ENCODE peak calls at places on chromosomes 16 and 17, in six cellular contexts. One of them, this sample, is unnamed.

GRCh38 chr17:7293131-7293557 is 1.3 kb downstream of the YBX2 start:
- DNase-seq in GM23338: no peak
- DNase-seq in HCT116: no peak
- DNase-seq in transverse colon: no peak
- DNase-seq in GM12878: no peak
- DNase-seq in stomach: no peak
- DNase-seq in this sample: no peak

GRCh38 chr16:30839523-30840227 is 52.7 kb upstream of the ZNF629 start:
- DNase-seq in transverse colon: peak
- DNase-seq in GM12878: no peak
- DNase-seq in stomach: peak
- DNase-seq in GM23338: peak
- DNase-seq in HCT116: no peak
- DNase-seq in this sample: no peak

GRCh38 chr17:61317779-61318178 is 81.9 kb upstream of the TBX2 start:
- DNase-seq in HCT116: no peak
- DNase-seq in GM23338: no peak
- DNase-seq in transverse colon: no peak
- DNase-seq in GM12878: no peak
- DNase-seq in stomach: no peak
- DNase-seq in this sample: no peak

GRCh38 chr17:18248300-18248731 is 10.2 kb downstream of the FLII start:
- DNase-seq in HCT116: no peak
- DNase-seq in GM12878: no peak
- DNase-seq in GM23338: peak
- DNase-seq in transverse colon: peak
- DNase-seq in stomach: peak
- DNase-seq in this sample: peak

GRCh38 chr17:49108318-49108717 is 24.3 kb upstream of the B4GALNT2 start:
- DNase-seq in transverse colon: no peak
- DNase-seq in GM23338: peak
- DNase-seq in HCT116: no peak
- DNase-seq in GM12878: no peak
- DNase-seq in stomach: peak
- DNase-seq in this sample: no peak

GRCh38 chr16:16890964-16891363 is 512.0 kb downstream of the NPIPA7 start:
- DNase-seq in GM23338: peak
- DNase-seq in GM12878: no peak
- DNase-seq in stomach: no peak
- DNase-seq in HCT116: peak
- DNase-seq in transverse colon: no peak
- DNase-seq in this sample: no peak

GRCh38 chr16:57623251-57624043 is 5.0 kb upstream of the ADGRG1 start:
- DNase-seq in HCT116: peak
- DNase-seq in stomach: peak
- DNase-seq in transverse colon: peak
- DNase-seq in GM12878: no peak
- DNase-seq in GM23338: peak
- DNase-seq in this sample: no peak

GRCh38 chr17:45739786-45740185 is 44.3 kb upstream of the CRHR1 start:
- DNase-seq in HCT116: no peak
- DNase-seq in transverse colon: no peak
- DNase-seq in GM23338: no peak
- DNase-seq in stomach: no peak
- DNase-seq in GM12878: no peak
- DNase-seq in this sample: no peak

GRCh38 chr17:62672957-62673356 is 45.5 kb downstream of the MRC2 start:
- DNase-seq in GM23338: no peak
- DNase-seq in HCT116: no peak
- DNase-seq in transverse colon: no peak
- DNase-seq in GM12878: no peak
- DNase-seq in stomach: no peak
- DNase-seq in this sample: no peak

GRCh38 chr16:56849690-56850680 is 15.0 kb upstream of the SLC12A3 start:
- DNase-seq in GM12878: no peak
- DNase-seq in transverse colon: no peak
- DNase-seq in stomach: no peak
- DNase-seq in HCT116: no peak
- DNase-seq in GM23338: no peak
- DNase-seq in this sample: no peak

GRCh38 chr17:76124582-76125390 is 16.3 kb downstream of the FOXJ1 start:
- DNase-seq in GM12878: no peak
- DNase-seq in GM23338: peak
- DNase-seq in HCT116: no peak
- DNase-seq in transverse colon: no peak
- DNase-seq in stomach: no peak
- DNase-seq in this sample: peak

GRCh38 chr16:3088450-3088849 is 10.6 kb downstream of the ZSCAN10 start:
- DNase-seq in GM23338: no peak
- DNase-seq in GM12878: no peak
- DNase-seq in transverse colon: no peak
- DNase-seq in HCT116: no peak
- DNase-seq in stomach: no peak
- DNase-seq in this sample: no peak

GRCh38 chr16:31274831-31275816 is 15.3 kb downstream of the ITGAM start:
- DNase-seq in HCT116: no peak
- DNase-seq in GM12878: no peak
- DNase-seq in GM23338: no peak
- DNase-seq in transverse colon: no peak
- DNase-seq in stomach: no peak
- DNase-seq in this sample: no peak

GRCh38 chr17:50661795-50662391 is 27.2 kb downstream of the ABCC3 start:
- DNase-seq in GM23338: peak
- DNase-seq in HCT116: peak
- DNase-seq in GM12878: no peak
- DNase-seq in stomach: peak
- DNase-seq in transverse colon: peak
- DNase-seq in this sample: no peak

GRCh38 chr16:49085689-49086088 is 195.9 kb downstream of the CBLN1 start:
- DNase-seq in stomach: no peak
- DNase-seq in GM12878: no peak
- DNase-seq in GM23338: no peak
- DNase-seq in transverse colon: no peak
- DNase-seq in HCT116: no peak
- DNase-seq in this sample: no peak

GRCh38 chr17:29710891-29711418 is 88.2 kb upstream of the CORO6 start:
- DNase-seq in stomach: no peak
- DNase-seq in transverse colon: no peak
- DNase-seq in GM23338: no peak
- DNase-seq in GM12878: no peak
- DNase-seq in HCT116: no peak
- DNase-seq in this sample: no peak

GRCh38 chr16:63527404-63527803 is 1491.2 kb upstream of the CDH8 start:
- DNase-seq in transverse colon: no peak
- DNase-seq in GM23338: no peak
- DNase-seq in stomach: no peak
- DNase-seq in HCT116: no peak
- DNase-seq in GM12878: no peak
- DNase-seq in this sample: no peak

GRCh38 chr16:1794908-1795666 is 1.6 kb upstream of the IGFALS start:
- DNase-seq in HCT116: no peak
- DNase-seq in GM12878: no peak
- DNase-seq in GM23338: no peak
- DNase-seq in stomach: no peak
- DNase-seq in transverse colon: no peak
- DNase-seq in this sample: no peak

GRCh38 chr17:15236281-15237105 is 28.6 kb downstream of the PMP22 start:
- DNase-seq in HCT116: no peak
- DNase-seq in stomach: no peak
- DNase-seq in GM12878: no peak
- DNase-seq in GM23338: no peak
- DNase-seq in transverse colon: no peak
- DNase-seq in this sample: no peak

GRCh38 chr17:66564992-66565465 is 262.6 kb downstream of the PRKCA start:
- DNase-seq in HCT116: no peak
- DNase-seq in GM23338: peak
- DNase-seq in transverse colon: no peak
- DNase-seq in GM12878: no peak
- DNase-seq in stomach: no peak
- DNase-seq in this sample: no peak

GRCh38 chr17:29120439-29120838 is 59.8 kb downstream of the MYO18A start:
- DNase-seq in stomach: no peak
- DNase-seq in GM23338: no peak
- DNase-seq in transverse colon: no peak
- DNase-seq in HCT116: no peak
- DNase-seq in GM12878: no peak
- DNase-seq in this sample: no peak

GRCh38 chr17:5883775-5884665 is 186.2 kb upstream of the WSCD1 start:
- DNase-seq in GM23338: no peak
- DNase-seq in stomach: no peak
- DNase-seq in GM12878: no peak
- DNase-seq in transverse colon: no peak
- DNase-seq in HCT116: no peak
- DNase-seq in this sample: no peak

GRCh38 chr16:17416461-17417221 is 54.1 kb downstream of the XYLT1 start:
- DNase-seq in HCT116: no peak
- DNase-seq in GM12878: peak
- DNase-seq in stomach: no peak
- DNase-seq in GM23338: peak
- DNase-seq in transverse colon: peak
- DNase-seq in this sample: peak

GRCh38 chr17:58344791-58345157 is 7.2 kb downstream of the SUPT4H1 start:
- DNase-seq in GM12878: peak
- DNase-seq in transverse colon: no peak
- DNase-seq in GM23338: no peak
- DNase-seq in stomach: no peak
- DNase-seq in HCT116: no peak
- DNase-seq in this sample: peak

DNA sequence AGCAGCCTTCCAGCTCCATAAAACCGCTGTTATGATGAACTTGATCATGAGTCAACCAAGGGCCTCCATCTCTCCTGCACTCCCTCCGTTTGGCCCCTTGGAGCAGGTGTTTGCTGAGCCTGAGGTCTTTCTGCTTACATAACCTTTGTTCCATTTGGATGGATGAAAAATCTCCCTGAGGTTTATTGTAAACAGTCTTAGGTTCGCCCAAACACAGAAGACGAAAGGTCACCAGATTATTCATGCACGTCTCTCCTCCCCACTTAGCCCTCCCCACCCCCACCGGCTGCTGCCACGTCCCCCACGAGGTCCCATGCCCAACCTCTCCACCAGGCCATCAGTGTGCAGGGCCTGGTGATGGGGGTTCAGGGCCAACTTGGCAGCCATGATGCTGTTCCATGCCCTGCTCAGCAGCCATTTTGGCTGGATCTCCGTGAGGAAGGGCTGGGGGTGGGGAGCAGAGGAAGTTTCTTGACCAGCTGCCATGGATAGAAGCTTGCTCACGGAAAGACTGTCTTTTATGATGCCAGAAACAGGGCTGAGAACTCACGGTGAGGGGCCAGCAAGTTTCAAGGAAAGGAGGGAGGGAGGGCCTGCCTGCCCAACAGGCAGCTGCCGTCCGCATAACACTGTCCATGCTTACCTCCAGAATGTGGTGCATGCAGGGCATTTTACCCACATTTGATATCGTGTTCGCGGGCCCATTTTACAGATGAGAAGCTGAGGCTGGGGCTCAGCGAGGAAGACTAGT is 47.8 kb upstream of the FOXF1 start:
- DNase-seq in GM12878: no peak
- DNase-seq in stomach: no peak
- DNase-seq in HCT116: no peak
- DNase-seq in GM23338: no peak
- DNase-seq in transverse colon: peak
- DNase-seq in this sample: no peak
- TF ChIP-seq POLR2AphosphoS5 in GM12878: no peak
- TF ChIP-seq POLR2AphosphoS5 in stomach: peak
- TF ChIP-seq POLR2AphosphoS5 in HCT116: no peak
- TF ChIP-seq POLR2AphosphoS5 in GM23338: no peak
- TF ChIP-seq POLR2AphosphoS5 in transverse colon: peak
- TF ChIP-seq POLR2AphosphoS5 in this sample: no peak

GRCh38 chr16:81446318-81447275 is 2.0 kb downstream of the CMIP start:
- DNase-seq in GM12878: no peak
- DNase-seq in transverse colon: peak
- DNase-seq in GM23338: peak
- DNase-seq in HCT116: no peak
- DNase-seq in stomach: peak
- DNase-seq in this sample: peak
- TF ChIP-seq POLR2AphosphoS5 in GM12878: no peak
- TF ChIP-seq POLR2AphosphoS5 in transverse colon: no peak
- TF ChIP-seq POLR2AphosphoS5 in GM23338: no peak
- TF ChIP-seq POLR2AphosphoS5 in HCT116: no peak
- TF ChIP-seq POLR2AphosphoS5 in stomach: peak
- TF ChIP-seq POLR2AphosphoS5 in this sample: no peak

GRCh38 chr17:14207791-14208190 is 28.9 kb downstream of the CDRT15 start:
- DNase-seq in stomach: no peak
- DNase-seq in GM23338: no peak
- DNase-seq in GM12878: no peak
- DNase-seq in HCT116: no peak
- DNase-seq in transverse colon: no peak
- DNase-seq in this sample: no peak

GRCh38 chr17:14206891-14207290 is 29.8 kb downstream of the CDRT15 start:
- DNase-seq in GM23338: no peak
- DNase-seq in transverse colon: no peak
- DNase-seq in stomach: no peak
- DNase-seq in GM12878: no peak
- DNase-seq in HCT116: no peak
- DNase-seq in this sample: no peak

GRCh38 chr17:14211246-14211645 is 25.4 kb downstream of the CDRT15 start:
- DNase-seq in transverse colon: no peak
- DNase-seq in HCT116: no peak
- DNase-seq in GM23338: no peak
- DNase-seq in GM12878: no peak
- DNase-seq in stomach: no peak
- DNase-seq in this sample: no peak

GRCh38 chr17:14211778-14212177 is 24.9 kb downstream of the CDRT15 start:
- DNase-seq in stomach: peak
- DNase-seq in GM23338: peak
- DNase-seq in GM12878: no peak
- DNase-seq in transverse colon: no peak
- DNase-seq in HCT116: no peak
- DNase-seq in this sample: no peak

DNA sequence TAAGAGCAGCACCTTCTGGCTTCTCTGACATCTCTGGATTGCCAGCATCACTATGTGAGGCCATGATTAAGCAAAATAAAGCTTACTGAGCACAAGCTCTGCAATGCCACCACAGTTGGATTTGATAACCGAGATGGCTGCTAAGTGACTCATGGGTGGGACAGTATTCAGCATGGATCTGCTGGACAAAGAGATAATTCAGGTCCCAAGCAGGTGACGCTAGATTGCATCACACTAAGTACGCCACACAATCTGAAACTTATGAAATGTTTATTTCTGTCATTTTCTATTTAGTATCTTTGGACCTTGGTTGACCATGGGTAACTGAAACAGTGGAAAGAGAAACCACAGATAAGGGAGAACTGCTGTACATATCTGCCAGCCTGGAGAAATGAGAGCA is 27.4 kb downstream of the CDRT15 start:
- DNase-seq in transverse colon: no peak
- DNase-seq in GM23338: no peak
- DNase-seq in stomach: no peak
- DNase-seq in GM12878: no peak
- DNase-seq in HCT116: peak
- DNase-seq in this sample: no peak
- TF ChIP-seq POLR2AphosphoS5 in transverse colon: no peak
- TF ChIP-seq POLR2AphosphoS5 in GM23338: no peak
- TF ChIP-seq POLR2AphosphoS5 in stomach: no peak
- TF ChIP-seq POLR2AphosphoS5 in GM12878: no peak
- TF ChIP-seq POLR2AphosphoS5 in HCT116: no peak
- TF ChIP-seq POLR2AphosphoS5 in this sample: no peak

GRCh38 chr17:16383216-16383615 is 2.3 kb downstream of the UBB start:
- DNase-seq in HCT116: no peak
- DNase-seq in stomach: no peak
- DNase-seq in GM23338: no peak
- DNase-seq in GM12878: no peak
- DNase-seq in transverse colon: no peak
- DNase-seq in this sample: no peak
- TF ChIP-seq POLR2AphosphoS5 in HCT116: peak
- TF ChIP-seq POLR2AphosphoS5 in stomach: no peak
- TF ChIP-seq POLR2AphosphoS5 in GM23338: no peak
- TF ChIP-seq POLR2AphosphoS5 in GM12878: peak
- TF ChIP-seq POLR2AphosphoS5 in transverse colon: no peak
- TF ChIP-seq POLR2AphosphoS5 in this sample: peak

This sample was measured in GM12891.